ENCODE peak calls at places on chromosomes 12 and 14, in nine cellular contexts. U is transverse colon; H is cardiac muscle cell; I is suprapubic skin; M is breast epithelium; F is left ventricle myocardium inferior; V is CD8-positive, alpha-beta T cell; O is ascending aorta; N is prostate gland. S is an unnamed sample.

GRCh38 chr14:42000450-42000849 is 393.8 kb downstream of the LRFN5 start:
- DNase-seq in U (no peak), H (no peak), I (no peak), M (no peak), F (no peak), V (no peak), O (no peak), N (no peak), S (no peak)

GRCh38 chr12:112617191-112617505 is 174.4 kb upstream of the RPH3A start:
- DNase-seq in U (no peak), H (no peak), I (no peak), M (no peak), F (no peak), V (no peak), O (no peak), N (no peak), S (no peak)

GRCh38 chr12:19666070-19666469 is 226.8 kb downstream of the AEBP2 start:
- DNase-seq in U (no peak), H (no peak), I (no peak), M (no peak), F (no peak), V (no peak), O (no peak), N (no peak), S (no peak)

GRCh38 chr12:54419088-54419887 is at the start of gene ITGA5:
- DNase-seq in U (peak; percentile 73), H (peak; percentile 69), I (peak; percentile 90), M (peak; percentile 47), F (peak; percentile 86), V (peak; percentile 27), O (peak; percentile 93), N (peak; percentile 60), S (peak; percentile 82)

GRCh38 chr12:70513441-70513840 is 123.8 kb downstream of the PTPRB start:
- DNase-seq in U (no peak), H (no peak), I (no peak), M (no peak), F (no peak), V (no peak), O (no peak), N (no peak), S (no peak)

GRCh38 chr12:58919271-58920101 is 818 bp downstream of the LRIG3 start:
- DNase-seq in U (peak; percentile 42), H (peak; percentile 51), I (peak; percentile 81), M (peak; percentile 30), F (no peak), V (no peak), O (peak; percentile 67), N (peak; percentile 17), S (no peak)

GRCh38 chr14:102008891-102009290 is 44.5 kb downstream of the DYNC1H1 start:
- DNase-seq in U (no peak), H (no peak), I (no peak), M (no peak), F (no peak), V (no peak), O (no peak), N (no peak), S (no peak)

GRCh38 chr14:84403585-84403984 is 1126.4 kb upstream of the FLRT2 start:
- DNase-seq in U (no peak), H (peak; percentile 15), I (no peak), M (no peak), F (no peak), V (no peak), O (no peak), N (no peak), S (no peak)

GRCh38 chr12:49552014-49552413 is 13.2 kb downstream of the KCNH3 start:
- DNase-seq in U (no peak), H (no peak), I (no peak), M (peak; percentile 85), F (peak; percentile 56), V (no peak), O (no peak), N (peak; percentile 32), S (no peak)

GRCh38 chr14:21056520-21057163 is 980 bp upstream of the RNASE8 start:
- DNase-seq in U (peak; percentile 85), H (no peak), I (no peak), M (no peak), F (no peak), V (no peak), O (no peak), N (no peak), S (no peak)

GRCh38 chr14:39185256-39186049 is 10.4 kb downstream of the PNN start:
- DNase-seq in U (no peak), H (no peak), I (no peak), M (no peak), F (no peak), V (no peak), O (no peak), N (no peak), S (no peak)

GRCh38 chr14:33432407-33433023 is 493.8 kb downstream of the NPAS3 start:
- DNase-seq in U (peak; percentile 32), H (peak; percentile 39), I (no peak), M (no peak), F (no peak), V (no peak), O (no peak), N (no peak), S (no peak)

GRCh38 chr12:12221560-12221959 is 45.3 kb downstream of the LRP6 start:
- DNase-seq in U (no peak), H (no peak), I (no peak), M (no peak), F (no peak), V (no peak), O (no peak), N (no peak), S (no peak)

GRCh38 chr14:24279301-24280186 is 8.1 kb upstream of the RABGGTA start:
- DNase-seq in U (no peak), H (no peak), I (no peak), M (no peak), F (peak; percentile 48), V (peak; percentile 66), O (no peak), N (no peak), S (no peak)

GRCh38 chr12:94089891-94090290 is 58.5 kb upstream of the PLXNC1 start:
- DNase-seq in U (no peak), H (no peak), I (no peak), M (no peak), F (no peak), V (no peak), O (no peak), N (no peak), S (no peak)

GRCh38 chr14:50612795-50613194 is 52.9 kb downstream of the ATL1 start:
- DNase-seq in U (no peak), H (no peak), I (no peak), M (no peak), F (no peak), V (no peak), O (no peak), N (no peak), S (no peak)
- TF ChIP-seq CTCF in U (no peak), H (no peak), I (no peak), M (no peak), F (no peak), V (no peak), O (no peak), N (no peak), S (no peak)

GRCh38 chr12:30630378-30631285 is 65.0 kb downstream of the IPO8 start:
- DNase-seq in U (no peak), H (no peak), I (no peak), M (no peak), F (no peak), V (no peak), O (no peak), N (no peak), S (no peak)
- H3K4me1 ChIP-seq in U (no peaks in the 10 kb centered on the region), H (no peaks in the 10 kb centered on the region), I (no peaks in the 10 kb centered on the region), M (no peaks in the 10 kb centered on the region), F (peaks cover 19% of the 10 kb centered on the region), V (no peaks in the 10 kb centered on the region), O (no peaks in the 10 kb centered on the region), N (no peaks in the 10 kb centered on the region), S (no peaks in the 10 kb centered on the region)

DNA sequence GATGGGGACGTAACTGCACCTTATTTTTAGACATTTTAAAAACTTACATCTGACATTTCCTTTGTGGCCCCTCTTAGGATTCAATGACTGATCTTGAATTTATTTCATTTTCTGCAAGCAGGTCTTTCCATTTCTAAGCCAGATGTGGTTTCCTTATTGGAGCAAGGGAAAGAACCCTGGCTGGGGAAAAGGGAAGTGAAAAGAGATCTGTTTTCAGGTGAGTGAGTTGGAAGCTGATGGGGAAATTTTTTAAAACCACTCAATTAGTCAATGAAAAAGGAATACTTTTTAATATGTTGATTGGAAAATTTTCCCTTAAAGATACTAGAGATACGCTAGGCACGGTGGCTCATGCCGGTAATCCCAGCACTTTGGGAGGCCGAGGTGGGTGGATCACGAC is 2.6 kb downstream of the ZNF140 start:
- DNase-seq in U (no peak), H (no peak), I (no peak), M (no peak), F (no peak), V (no peak), O (no peak), N (no peak), S (no peak)
- H3K36me3 ChIP-seq in U (peaks cover 8% of the 10 kb centered on the region), H (peaks cover 45% of the 10 kb centered on the region), I (peaks cover 63% of the 10 kb centered on the region), M (peaks cover 41% of the 10 kb centered on the region), F (peaks cover 72% of the 10 kb centered on the region), V (peaks cover 41% of the 10 kb centered on the region), O (peaks cover 55% of the 10 kb centered on the region), N (peaks cover 36% of the 10 kb centered on the region), S (peaks cover 3% of the 10 kb centered on the region)

GRCh38 chr12:23380419-23381100 is 568.9 kb downstream of the SOX5 start:
- DNase-seq in U (no peak), H (no peak), I (no peak), M (no peak), F (no peak), V (no peak), O (no peak), N (no peak), S (no peak)

DNA sequence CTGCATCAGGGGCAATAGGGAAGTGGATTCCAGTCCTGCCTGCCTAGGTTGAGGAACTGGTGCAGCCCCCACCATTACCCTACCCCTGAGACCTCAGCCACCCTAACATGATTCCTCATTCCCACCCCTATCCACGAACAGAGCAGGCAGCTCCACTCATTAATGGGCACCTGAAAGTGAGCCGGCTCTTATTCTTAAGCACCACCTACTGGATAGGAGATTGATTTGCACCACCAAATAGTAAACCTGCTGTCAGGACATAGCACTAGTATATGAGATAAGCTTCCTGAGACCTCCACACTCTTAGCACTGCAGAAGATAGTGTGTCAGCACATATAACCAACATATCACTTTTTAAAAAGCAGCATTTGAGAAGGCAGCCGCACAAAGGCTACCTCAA is 573.2 kb downstream of the SOX5 start:
- DNase-seq in U (no peak), H (no peak), I (no peak), M (no peak), F (no peak), V (no peak), O (no peak), N (no peak), S (no peak)
- TF ChIP-seq CTCF in U (no peak), H (no peak), I (no peak), M (no peak), F (no peak), V (no peak), O (no peak), N (no peak), S (no peak)

DNA sequence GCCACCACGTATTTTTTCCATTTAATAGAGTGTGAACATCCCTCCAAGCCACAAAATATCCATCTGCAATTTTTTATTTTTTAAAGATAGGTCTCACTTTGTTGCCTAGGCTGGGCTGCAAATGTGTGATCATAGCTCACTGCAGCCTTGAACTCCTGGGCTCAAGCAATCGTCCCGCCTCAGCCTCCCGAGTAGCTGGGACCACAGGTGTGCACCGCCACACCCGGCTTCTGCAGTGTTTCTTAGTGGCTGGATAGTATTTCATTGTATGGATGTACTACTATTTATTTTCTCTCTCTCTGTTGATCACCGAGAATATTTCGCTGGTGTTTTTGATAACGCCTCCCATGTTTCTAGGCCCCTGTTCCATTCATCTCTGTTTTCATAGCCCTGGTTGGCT is 17.5 kb downstream of the MLXIP start:
- DNase-seq in U (peak; percentile 5), H (no peak), I (no peak), M (no peak), F (no peak), V (no peak), O (peak; percentile 15), N (no peak), S (no peak)
- H3K4me1 ChIP-seq in U (peaks cover 92% of the 10 kb centered on the region), H (peaks cover 18% of the 10 kb centered on the region), I (peaks cover 87% of the 10 kb centered on the region), M (no peaks in the 10 kb centered on the region), F (peaks cover 86% of the 10 kb centered on the region), V (peaks cover 93% of the 10 kb centered on the region), O (peaks cover 13% of the 10 kb centered on the region), N (peaks cover 36% of the 10 kb centered on the region), S (peaks cover 66% of the 10 kb centered on the region)